ENCODE peak calls at places on chromosome 16, in four cellular contexts. J is Caki2; U is natural killer cell treated with Interleukin-12 subunit alpha and Interleukin-12 subunit beta and Interleukin-15 and Interleukin-18, amount 100 ng/mL, for 72 hours; S is EL. Q is an unnamed sample.

GRCh38 chr16:2770057-2770780 is 6.9 kb downstream of the ELOB start:
- DNase-seq in J (peak), U (no peak), S (no peak), Q (no peak)

GRCh38 chr16:80198265-80198994 is 342.4 kb upstream of the DYNLRB2 start:
- DNase-seq in J (no peak), U (no peak), S (no peak), Q (no peak)

GRCh38 chr16:82092711-82093110 is 57.7 kb downstream of the HSD17B2 start:
- DNase-seq in J (no peak), U (no peak), S (no peak), Q (no peak)

GRCh38 chr16:53415504-53415903 is 18.8 kb upstream of the RBL2 start:
- DNase-seq in J (peak), U (no peak), S (peak), Q (no peak)

GRCh38 chr16:59202463-59202862 is 468.3 kb upstream of the GOT2 start:
- DNase-seq in J (no peak), U (no peak), S (no peak), Q (no peak)

GRCh38 chr16:57422026-57422944 is 17.7 kb downstream of the CCL17 start:
- DNase-seq in J (peak), U (no peak), S (peak), Q (peak)

GRCh38 chr16:67694611-67695010 is 24.5 kb downstream of the GFOD2 start:
- DNase-seq in J (no peak), U (no peak), S (no peak), Q (no peak)

GRCh38 chr16:27430923-27431484 is 29.0 kb downstream of the IL21R start:
- DNase-seq in J (no peak), U (peak), S (no peak), Q (no peak)

GRCh38 chr16:49701867-49702494 is 153.9 kb downstream of the ZNF423 start:
- DNase-seq in J (no peak), U (no peak), S (no peak), Q (no peak)

GRCh38 chr16:64250866-64251265 is 871.0 kb downstream of the CDH11 start:
- DNase-seq in J (no peak), U (no peak), S (peak), Q (no peak)

GRCh38 chr16:51152691-51153261 is 1.7 kb upstream of the SALL1 start:
- DNase-seq in J (peak), U (no peak), S (peak), Q (no peak)

GRCh38 chr16:4936181-4936990 is 562 bp downstream of the PPL start:
- DNase-seq in J (no peak), U (no peak), S (no peak), Q (peak)

GRCh38 chr16:65119905-65120341 is 1.9 kb downstream of the CDH11 start:
- DNase-seq in J (no peak), U (no peak), S (peak), Q (no peak)

GRCh38 chr16:1256874-1257322 is 1.0 kb downstream of the TPSD1 start:
- DNase-seq in J (no peak), U (peak), S (no peak), Q (no peak)

GRCh38 chr16:68592466-68593337 is 52.4 kb upstream of the CDH3 start:
- DNase-seq in J (no peak), U (no peak), S (peak), Q (peak)

GRCh38 chr16:86775401-86775985 is 197.1 kb downstream of the FOXL1 start:
- DNase-seq in J (no peak), U (no peak), S (no peak), Q (no peak)

GRCh38 chr16:53434436-53435065 is at the start of gene RBL2:
- DNase-seq in J (peak), U (peak), S (peak), Q (peak)

GRCh38 chr16:73215482-73216377 is 167.8 kb upstream of the ZFHX3 start:
- DNase-seq in J (no peak), U (no peak), S (peak), Q (no peak)

GRCh38 chr16:3980311-3981111 is 100.0 kb upstream of the CREBBP start:
- DNase-seq in J (peak), U (no peak), S (peak), Q (peak)

GRCh38 chr16:825298-826061 is 24.9 kb upstream of the GNG13 start:
- DNase-seq in J (no peak), U (no peak), S (no peak), Q (no peak)

GRCh38 chr16:54568897-54569807 is 282.6 kb upstream of the IRX3 start:
- DNase-seq in J (no peak), U (no peak), S (no peak), Q (no peak)

GRCh38 chr16:71594000-71594646 is 17.2 kb upstream of the TAT start:
- DNase-seq in J (no peak), U (no peak), S (no peak), Q (no peak)

GRCh38 chr16:303760-304505 is 21.0 kb downstream of the PDIA2 start:
- DNase-seq in J (no peak), U (no peak), S (no peak), Q (no peak)

GRCh38 chr16:50152386-50152806 is 710 bp upstream of the TENT4B start:
- DNase-seq in J (no peak), U (peak), S (peak), Q (peak)

GRCh38 chr16:764848-765487 is 4.4 kb downstream of the MSLN start:
- DNase-seq in J (no peak), U (no peak), S (no peak), Q (no peak)

GRCh38 chr16:73268311-73268997 is 220.5 kb upstream of the ZFHX3 start:
- DNase-seq in J (no peak), U (no peak), S (peak), Q (no peak)

GRCh38 chr16:84054271-84054670 is 11.7 kb upstream of the SLC38A8 start:
- DNase-seq in J (no peak), U (no peak), S (no peak), Q (no peak)